ENCODE peak calls at places on chromosomes 5 and 9, in ten cellular contexts. B is NAMALWA; G is stimulated activated CD4-positive, alpha-beta T cell treated with anti-CD3 and anti-CD28 coated beads, Interleukin-2, amount 100 ng/mL, for 48 hours; H is fibroblast of pulmonary artery; O is ACHN; W is naive thymus-derived CD8-positive, alpha-beta T cell; I is posterior cingulate gyrus; E is T47D; L is hippocampal formation; C is HFF-Myc. J is an unnamed sample.

GRCh38 chr5:79831910-79832309 is 142.3 kb downstream of the CMYA5 start:
- DNase-seq in B (no peak), G (no peak), H (no peak), O (no peak), W (no peak), I (no peak), E (no peak), L (no peak), C (no peak), J (no peak)

GRCh38 chr5:3307982-3308621 is 287.5 kb upstream of the IRX1 start:
- DNase-seq in B (no peak), G (no peak), H (no peak), O (no peak), W (no peak), I (no peak), E (no peak), L (no peak), C (no peak), J (no peak)

GRCh38 chr5:67404261-67405100 is 207.9 kb upstream of the CD180 start:
- DNase-seq in B (no peak), G (no peak), H (peak), O (no peak), W (no peak), I (no peak), E (peak), L (no peak), C (no peak), J (no peak)

GRCh38 chr5:135205616-135206349 is 171.8 kb upstream of the PITX1 start:
- DNase-seq in B (no peak), G (no peak), H (no peak), O (no peak), W (no peak), I (no peak), E (no peak), L (no peak), C (peak), J (no peak)

GRCh38 chr5:15995206-15996052 is 184.2 kb downstream of the MARCHF11 start:
- DNase-seq in B (peak), G (no peak), H (peak), O (peak), W (no peak), I (no peak), E (peak), L (no peak), C (peak), J (no peak)

GRCh38 chr5:138241688-138242547 is 28.8 kb upstream of the CDC23 start:
- DNase-seq in B (no peak), G (no peak), H (peak), O (no peak), W (no peak), I (no peak), E (no peak), L (peak), C (no peak), J (peak)

GRCh38 chr9:3299872-3300271 is 225.9 kb downstream of the RFX3 start:
- DNase-seq in B (peak), G (no peak), H (no peak), O (no peak), W (no peak), I (no peak), E (no peak), L (no peak), C (no peak), J (no peak)

GRCh38 chr9:115717711-115718173 is 435.8 kb upstream of the PAPPA start:
- DNase-seq in B (no peak), G (no peak), H (peak), O (peak), W (no peak), I (no peak), E (no peak), L (no peak), C (no peak), J (no peak)

GRCh38 chr5:169906745-169907649 is 73.3 kb downstream of the INSYN2B start:
- DNase-seq in B (no peak), G (no peak), H (no peak), O (no peak), W (no peak), I (no peak), E (no peak), L (no peak), C (no peak), J (no peak)

GRCh38 chr9:90950600-90950999 is 149.0 kb downstream of the SYK start:
- DNase-seq in B (no peak), G (no peak), H (no peak), O (no peak), W (no peak), I (no peak), E (no peak), L (no peak), C (no peak), J (no peak)

GRCh38 chr5:54985301-54986268 is at the start of gene ESM1:
- DNase-seq in B (no peak), G (no peak), H (peak), O (no peak), W (no peak), I (no peak), E (peak), L (no peak), C (no peak), J (no peak)

GRCh38 chr9:1460143-1460769 is 410.1 kb downstream of the DMRT2 start:
- DNase-seq in B (peak), G (no peak), H (no peak), O (peak), W (no peak), I (no peak), E (peak), L (no peak), C (no peak), J (no peak)